ENCODE peak calls at places on chromosomes 12 and 14, in four cellular contexts. Q, P, J and E are unnamed samples.

GRCh38 chr12:16285586-16285985 is 8.1 kb upstream of the SLC15A5 start:
- DNase-seq in Q (no peak), P (no peak), J (peak; percentile 1), E (no peak)

GRCh38 chr14:64683264-64683663 is 21.0 kb upstream of the PLEKHG3 start:
- DNase-seq in Q (no peak), P (no peak), J (no peak), E (no peak)

GRCh38 chr14:52563120-52563519 is 10.5 kb downstream of the GPR137C start:
- DNase-seq in Q (no peak), P (no peak), J (peak; percentile 51), E (peak; percentile 26)

GRCh38 chr12:113239288-113239771 is 18.1 kb downstream of the TPCN1 start:
- DNase-seq in Q (peak; percentile 53), P (no peak), J (no peak), E (no peak)

GRCh38 chr12:69057742-69058141 is 124.8 kb upstream of the CPM start:
- DNase-seq in Q (no peak), P (no peak), J (no peak), E (no peak)

GRCh38 chr12:32312049-32312670 is 87.2 kb upstream of the FGD4 start:
- DNase-seq in Q (no peak), P (no peak), J (peak; percentile 14), E (peak; percentile 41)

GRCh38 chr12:109716512-109717389 is 3.1 kb downstream of the FAM222A start:
- DNase-seq in Q (peak; percentile 48), P (no peak), J (no peak), E (no peak)

GRCh38 chr12:75656650-75657049 is 145.2 kb upstream of the KRR1 start:
- DNase-seq in Q (no peak), P (no peak), J (peak; percentile 92), E (peak; percentile 91)

GRCh38 chr12:73161970-73162369 is 889.8 kb downstream of the TRHDE start:
- DNase-seq in Q (no peak), P (no peak), J (no peak), E (no peak)

GRCh38 chr12:22101749-22102243 is 55.8 kb downstream of the CMAS start:
- DNase-seq in Q (peak; percentile 10), P (no peak), J (peak; percentile 74), E (peak; percentile 64)

GRCh38 chr14:65261425-65261920 is 151.1 kb upstream of the FUT8 start:
- DNase-seq in Q (no peak), P (no peak), J (no peak), E (no peak)

GRCh38 chr12:58301337-58302122 is 360.2 kb downstream of the ATP23 start:
- DNase-seq in Q (no peak), P (no peak), J (no peak), E (no peak)

GRCh38 chr12:47247418-47247817 is 167.7 kb upstream of the AMIGO2 start:
- DNase-seq in Q (peak; percentile 21), P (no peak), J (no peak), E (no peak)

GRCh38 chr12:6080149-6081045 is 44.1 kb downstream of the VWF start:
- DNase-seq in Q (no peak), P (no peak), J (no peak), E (no peak)

GRCh38 chr14:69039287-69039628 is 60.2 kb upstream of the ACTN1 start:
- DNase-seq in Q (no peak), P (no peak), J (peak; percentile 66), E (peak; percentile 60)

GRCh38 chr12:18400186-18400585 is 138.9 kb downstream of the PIK3C2G start:
- DNase-seq in Q (no peak), P (no peak), J (peak; percentile 54), E (no peak)

GRCh38 chr12:113990548-113991223 is 24.6 kb upstream of the RBM19 start:
- DNase-seq in Q (no peak), P (no peak), J (no peak), E (no peak)

GRCh38 chr12:88036368-88036965 is 7.3 kb upstream of the C12orf50 start:
- DNase-seq in Q (no peak), P (no peak), J (peak; percentile 16), E (peak; percentile 41)

GRCh38 chr14:76720382-76720813 is 40.9 kb upstream of the VASH1 start:
- DNase-seq in Q (peak; percentile 36), P (no peak), J (no peak), E (peak; percentile 15)

GRCh38 chr14:76067536-76067935 is 82.0 kb downstream of the IFT43 start:
- DNase-seq in Q (no peak), P (no peak), J (no peak), E (no peak)

GRCh38 chr12:19223018-19223417 is 93.5 kb downstream of the PLEKHA5 start:
- DNase-seq in Q (no peak), P (no peak), J (no peak), E (peak; percentile 30)

GRCh38 chr12:121701667-121702277 is 10.8 kb upstream of the TMEM120B start:
- DNase-seq in Q (no peak), P (no peak), J (no peak), E (no peak)

GRCh38 chr12:6377667-6377994 is 2.3 kb upstream of the SCNN1A start:
- DNase-seq in Q (peak; percentile 74), P (no peak), J (no peak), E (no peak)

GRCh38 chr12:25705256-25705655 is 152.2 kb upstream of the LMNTD1 start:
- DNase-seq in Q (no peak), P (no peak), J (no peak), E (no peak)

GRCh38 chr14:70773182-70773862 is 36.0 kb downstream of the MAP3K9 start:
- DNase-seq in Q (no peak), P (no peak), J (no peak), E (no peak)

GRCh38 chr12:57603758-57604453 is 718 bp upstream of the DTX3 start:
- DNase-seq in Q (peak; percentile 41), P (peak; percentile 43), J (peak; percentile 16), E (no peak)

GRCh38 chr12:121288158-121288848 is 8.2 kb downstream of the CAMKK2 start:
- DNase-seq in Q (no peak), P (no peak), J (no peak), E (no peak)

GRCh38 chr12:38159591-38160317 is 156.8 kb upstream of the ALG10B start:
- DNase-seq in Q (no peak), P (no peak), J (no peak), E (no peak)

GRCh38 chr12:85568395-85569103 is 267.7 kb downstream of the RASSF9 start:
- DNase-seq in Q (peak; percentile 16), P (no peak), J (no peak), E (no peak)

GRCh38 chr12:131830335-131831020 is 2.3 kb downstream of the MMP17 start:
- DNase-seq in Q (peak; percentile 62), P (no peak), J (peak; percentile 80), E (peak; percentile 63)

GRCh38 chr12:19421503-19422282 is 17.6 kb upstream of the AEBP2 start:
- DNase-seq in Q (no peak), P (no peak), J (no peak), E (no peak)

GRCh38 chr12:59182660-59183455 is 262.6 kb upstream of the LRIG3 start:
- DNase-seq in Q (no peak), P (no peak), J (no peak), E (no peak)

GRCh38 chr12:95224202-95225170 is 6.9 kb downstream of the VEZT start:
- DNase-seq in Q (no peak), P (no peak), J (peak; percentile 63), E (no peak)

GRCh38 chr12:54306925-54307731 is 6.3 kb upstream of the NFE2 start:
- DNase-seq in Q (peak; percentile 95), P (peak; percentile 29), J (no peak), E (peak; percentile 87)

GRCh38 chr14:68787235-68787727 is 5.6 kb downstream of the ZFP36L1 start:
- DNase-seq in Q (peak; percentile 50), P (no peak), J (no peak), E (no peak)

GRCh38 chr12:58489394-58489793 is 430.9 kb downstream of the LRIG3 start:
- DNase-seq in Q (no peak), P (no peak), J (no peak), E (no peak)

GRCh38 chr12:27384261-27384590 is 51.6 kb downstream of the BMAL2 start:
- DNase-seq in Q (no peak), P (no peak), J (no peak), E (no peak)

GRCh38 chr12:28500373-28501024 is 310.2 kb downstream of the CCDC91 start:
- DNase-seq in Q (no peak), P (no peak), J (no peak), E (no peak)

GRCh38 chr12:124392991-124393790 is 98.3 kb downstream of the RFLNA start:
- DNase-seq in Q (peak; percentile 87), P (peak; percentile 77), J (peak; percentile 35), E (peak; percentile 45)

GRCh38 chr12:124391340-124392261 is 96.7 kb downstream of the RFLNA start:
- DNase-seq in Q (peak; percentile 71), P (no peak), J (peak; percentile 68), E (peak; percentile 80)

GRCh38 chr12:124390442-124391116 is 95.7 kb downstream of the RFLNA start:
- DNase-seq in Q (peak; percentile 63), P (no peak), J (peak; percentile 77), E (peak; percentile 68)

GRCh38 chr12:124393831-124394230 is 98.9 kb downstream of the RFLNA start:
- DNase-seq in Q (no peak), P (no peak), J (no peak), E (no peak)

GRCh38 chr12:124392271-124392990 is 97.5 kb downstream of the RFLNA start:
- DNase-seq in Q (peak; percentile 40), P (no peak), J (peak; percentile 79), E (no peak)
- TF ChIP-seq CTCF in Q (peak; percentile 10), P (no peak), J (peak; percentile 57), E (no peak)

DNA sequence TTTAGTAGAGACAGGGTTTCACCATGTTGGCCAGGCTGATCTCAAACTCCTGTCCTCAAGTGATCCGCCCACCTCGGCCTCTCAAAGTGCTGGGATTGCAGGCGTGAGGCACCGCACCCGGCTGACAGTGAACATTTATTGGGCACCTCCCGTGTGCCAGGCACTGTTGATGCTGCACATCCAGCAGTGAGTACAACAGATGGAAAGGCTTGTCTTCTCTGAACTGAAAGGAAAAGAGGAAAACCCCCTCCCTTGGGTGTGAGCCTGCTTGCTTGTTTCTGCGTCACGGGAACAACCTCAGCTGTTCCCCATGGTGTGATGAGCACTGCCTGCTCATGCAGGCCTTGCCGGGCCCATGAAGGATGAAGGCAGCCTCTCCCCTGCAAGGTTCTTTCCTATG is 39.5 kb downstream of the DGLUCY start:
- DNase-seq in Q (peak; percentile 70), P (no peak), J (no peak), E (no peak)
- H3K27ac ChIP-seq in Q (peak overlapping the region; percentile 77), P (no peak overlapping the region), J (no peak overlapping the region), E (peak overlapping the region; percentile 43)

GRCh38 chr14:45716506-45716905 is 463.5 kb upstream of the MIS18BP1 start:
- DNase-seq in Q (no peak), P (no peak), J (no peak), E (no peak)
- TF ChIP-seq CTCF in Q (no peak), P (no peak), J (peak; percentile 38), E (no peak)

DNA sequence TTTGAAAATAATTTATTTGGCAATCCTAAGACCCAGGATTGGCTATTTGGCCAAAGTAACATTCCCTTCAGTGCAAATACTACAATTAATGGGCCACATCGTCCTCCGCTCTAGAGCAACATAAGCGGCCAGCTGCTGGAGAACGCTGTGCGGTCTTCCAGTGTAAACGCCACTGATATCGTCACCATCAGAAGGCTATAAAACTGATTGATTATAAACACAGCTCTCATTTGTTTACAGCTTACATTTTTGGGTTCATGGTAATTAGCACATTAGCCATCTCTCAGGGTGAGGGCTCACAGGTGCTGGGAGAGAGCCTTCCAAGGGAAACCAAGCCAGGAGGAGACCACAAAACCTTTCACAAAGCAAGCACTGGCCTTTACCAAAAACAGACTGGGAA is 130.2 kb upstream of the BMP4 start:
- DNase-seq in Q (peak; percentile 10), P (no peak), J (no peak), E (no peak)
- H3K27ac ChIP-seq in Q (peak overlapping the region; percentile 54), P (no peak overlapping the region), J (no peak overlapping the region), E (no peak overlapping the region)

GRCh38 chr14:101460986-101461750 is 100.1 kb upstream of the DIO3 start:
- DNase-seq in Q (no peak), P (no peak), J (no peak), E (no peak)
- TF ChIP-seq CTCF in Q (no peak), P (no peak), J (no peak), E (no peak)